ENCODE peak calls at places on chromosomes 13 and 19, in nine cellular contexts. One of them, this sample, is unnamed.

GRCh38 chr13:62014299-62014698 is 598.6 kb upstream of the PCDH20 start:
- DNase-seq in neuronal stem cell: no peak
- DNase-seq in mammary epithelial cell: no peak
- DNase-seq in upper lobe of right lung: no peak
- DNase-seq in heart left ventricle: no peak
- DNase-seq in fibroblast of lung: peak; percentile 2
- DNase-seq in psoas muscle: no peak
- DNase-seq in Peyer's patch: no peak
- DNase-seq in CD8-positive, alpha-beta memory T cell: no peak
- DNase-seq in this sample: no peak

GRCh38 chr13:91946498-91947070 is 548.2 kb downstream of the GPC5 start:
- DNase-seq in neuronal stem cell: peak; percentile 26
- DNase-seq in mammary epithelial cell: peak; percentile 0
- DNase-seq in upper lobe of right lung: no peak
- DNase-seq in heart left ventricle: no peak
- DNase-seq in fibroblast of lung: peak; percentile 16
- DNase-seq in psoas muscle: no peak
- DNase-seq in Peyer's patch: no peak
- DNase-seq in CD8-positive, alpha-beta memory T cell: no peak
- DNase-seq in this sample: no peak

GRCh38 chr13:96851856-96852255 is 142.4 kb downstream of the OXGR1 start:
- DNase-seq in neuronal stem cell: peak; percentile 82
- DNase-seq in mammary epithelial cell: no peak
- DNase-seq in upper lobe of right lung: no peak
- DNase-seq in heart left ventricle: no peak
- DNase-seq in fibroblast of lung: no peak
- DNase-seq in psoas muscle: no peak
- DNase-seq in Peyer's patch: no peak
- DNase-seq in CD8-positive, alpha-beta memory T cell: no peak
- DNase-seq in this sample: no peak

GRCh38 chr13:21031594-21031993 is 29.8 kb downstream of the LATS2 start:
- DNase-seq in neuronal stem cell: no peak
- DNase-seq in mammary epithelial cell: no peak
- DNase-seq in upper lobe of right lung: no peak
- DNase-seq in heart left ventricle: no peak
- DNase-seq in fibroblast of lung: no peak
- DNase-seq in psoas muscle: no peak
- DNase-seq in Peyer's patch: no peak
- DNase-seq in CD8-positive, alpha-beta memory T cell: no peak
- DNase-seq in this sample: no peak

GRCh38 chr13:34899888-34900287 is 42.2 kb upstream of the NBEA start:
- DNase-seq in neuronal stem cell: no peak
- DNase-seq in mammary epithelial cell: no peak
- DNase-seq in upper lobe of right lung: no peak
- DNase-seq in heart left ventricle: no peak
- DNase-seq in fibroblast of lung: no peak
- DNase-seq in psoas muscle: no peak
- DNase-seq in Peyer's patch: no peak
- DNase-seq in CD8-positive, alpha-beta memory T cell: no peak
- DNase-seq in this sample: no peak

GRCh38 chr19:41886761-41887710 is 4.1 kb downstream of the ARHGEF1 start:
- DNase-seq in neuronal stem cell: no peak
- DNase-seq in mammary epithelial cell: peak; percentile 81
- DNase-seq in upper lobe of right lung: no peak
- DNase-seq in heart left ventricle: no peak
- DNase-seq in fibroblast of lung: no peak
- DNase-seq in psoas muscle: no peak
- DNase-seq in Peyer's patch: peak; percentile 91
- DNase-seq in CD8-positive, alpha-beta memory T cell: peak; percentile 89
- DNase-seq in this sample: no peak

GRCh38 chr13:52846567-52847321 is 1.7 kb downstream of the PCDH8 start:
- DNase-seq in neuronal stem cell: peak; percentile 85
- DNase-seq in mammary epithelial cell: peak; percentile 21
- DNase-seq in upper lobe of right lung: peak; percentile 73
- DNase-seq in heart left ventricle: peak; percentile 79
- DNase-seq in fibroblast of lung: peak; percentile 25
- DNase-seq in psoas muscle: peak; percentile 50
- DNase-seq in Peyer's patch: peak; percentile 62
- DNase-seq in CD8-positive, alpha-beta memory T cell: no peak
- DNase-seq in this sample: no peak

GRCh38 chr19:53810187-53810546 is 13.9 kb downstream of the NLRP12 start:
- DNase-seq in neuronal stem cell: no peak
- DNase-seq in mammary epithelial cell: no peak
- DNase-seq in upper lobe of right lung: no peak
- DNase-seq in heart left ventricle: no peak
- DNase-seq in fibroblast of lung: no peak
- DNase-seq in psoas muscle: no peak
- DNase-seq in Peyer's patch: no peak
- DNase-seq in CD8-positive, alpha-beta memory T cell: no peak
- DNase-seq in this sample: no peak

GRCh38 chr13:20301391-20302071 is 69.4 kb upstream of the GJB6 start:
- DNase-seq in neuronal stem cell: peak; percentile 2
- DNase-seq in mammary epithelial cell: no peak
- DNase-seq in upper lobe of right lung: no peak
- DNase-seq in heart left ventricle: no peak
- DNase-seq in fibroblast of lung: peak; percentile 13
- DNase-seq in psoas muscle: peak; percentile 35
- DNase-seq in Peyer's patch: no peak
- DNase-seq in CD8-positive, alpha-beta memory T cell: no peak
- DNase-seq in this sample: no peak

DNA sequence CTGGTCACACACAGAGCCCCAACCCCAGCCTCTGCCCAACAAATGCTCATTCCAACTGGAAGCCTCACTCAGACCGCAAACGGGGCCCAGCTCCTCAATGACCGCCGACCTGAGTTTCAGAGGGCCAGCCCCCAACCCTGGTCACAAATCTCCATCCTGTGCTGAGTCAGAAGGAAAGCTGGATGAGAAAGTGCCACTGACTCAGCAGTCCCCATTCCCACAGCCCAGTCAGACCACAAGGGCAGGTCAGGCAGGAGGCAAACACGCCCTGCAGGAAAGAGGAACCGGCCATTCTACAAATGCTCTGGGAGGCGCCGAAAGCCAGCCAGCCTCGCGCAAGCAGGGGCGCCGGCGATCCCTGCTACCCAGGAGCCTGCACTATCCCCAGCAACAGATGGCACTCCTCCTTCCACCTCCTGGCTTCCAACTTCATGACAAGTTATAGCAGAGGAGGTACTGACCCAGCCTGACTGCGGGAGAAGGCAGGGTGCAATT is 14.1 kb upstream of the PRKD2 start:
- DNase-seq in neuronal stem cell: no peak
- DNase-seq in mammary epithelial cell: peak; percentile 93
- DNase-seq in upper lobe of right lung: peak; percentile 71
- DNase-seq in heart left ventricle: peak; percentile 77
- DNase-seq in fibroblast of lung: peak; percentile 98
- DNase-seq in psoas muscle: no peak
- DNase-seq in Peyer's patch: no peak
- DNase-seq in CD8-positive, alpha-beta memory T cell: no peak
- DNase-seq in this sample: peak; percentile 56
- H3K27ac ChIP-seq in neuronal stem cell: no peak overlapping the region
- H3K27ac ChIP-seq in mammary epithelial cell: no peak overlapping the region
- H3K27ac ChIP-seq in upper lobe of right lung: no peak overlapping the region
- H3K27ac ChIP-seq in heart left ventricle: no peak overlapping the region
- H3K27ac ChIP-seq in fibroblast of lung: peak overlapping the region; percentile 39
- H3K27ac ChIP-seq in psoas muscle: no peak overlapping the region
- H3K27ac ChIP-seq in Peyer's patch: no peak overlapping the region
- H3K27ac ChIP-seq in CD8-positive, alpha-beta memory T cell: peak overlapping the region; percentile 33
- H3K27ac ChIP-seq in this sample: no peak overlapping the region

DNA sequence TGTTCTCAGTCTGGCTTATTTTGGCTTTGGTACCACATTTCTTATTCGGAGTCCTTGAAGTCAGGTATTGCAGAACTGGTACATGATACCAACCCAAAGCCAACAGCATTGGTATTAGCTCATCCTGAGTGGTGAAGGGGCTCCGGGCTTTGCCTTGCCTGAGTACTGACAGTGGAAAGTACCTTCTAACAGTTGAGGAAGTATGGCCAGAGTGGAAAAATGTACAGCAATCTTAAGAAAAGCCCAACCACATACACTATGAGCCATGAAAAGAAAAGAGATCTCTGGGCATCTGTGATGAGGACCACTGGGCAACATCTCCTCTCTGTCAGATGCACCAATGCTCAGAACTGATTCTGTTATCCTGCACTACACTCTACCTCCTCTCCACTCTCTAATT is 8.3 kb downstream of the LCP1 start:
- DNase-seq in neuronal stem cell: no peak
- DNase-seq in mammary epithelial cell: no peak
- DNase-seq in upper lobe of right lung: no peak
- DNase-seq in heart left ventricle: no peak
- DNase-seq in fibroblast of lung: no peak
- DNase-seq in psoas muscle: no peak
- DNase-seq in Peyer's patch: no peak
- DNase-seq in CD8-positive, alpha-beta memory T cell: peak; percentile 30
- DNase-seq in this sample: no peak
- H3K27ac ChIP-seq in neuronal stem cell: no peak overlapping the region
- H3K27ac ChIP-seq in mammary epithelial cell: no peak overlapping the region
- H3K27ac ChIP-seq in upper lobe of right lung: no peak overlapping the region
- H3K27ac ChIP-seq in heart left ventricle: no peak overlapping the region
- H3K27ac ChIP-seq in fibroblast of lung: no peak overlapping the region
- H3K27ac ChIP-seq in psoas muscle: no peak overlapping the region
- H3K27ac ChIP-seq in Peyer's patch: no peak overlapping the region
- H3K27ac ChIP-seq in CD8-positive, alpha-beta memory T cell: no peak overlapping the region
- H3K27ac ChIP-seq in this sample: no peak overlapping the region

GRCh38 chr13:73844986-73845385 is 289.2 kb downstream of the KLF12 start:
- DNase-seq in neuronal stem cell: no peak
- DNase-seq in mammary epithelial cell: no peak
- DNase-seq in upper lobe of right lung: no peak
- DNase-seq in heart left ventricle: no peak
- DNase-seq in fibroblast of lung: peak; percentile 47
- DNase-seq in psoas muscle: no peak
- DNase-seq in Peyer's patch: no peak
- DNase-seq in CD8-positive, alpha-beta memory T cell: no peak
- DNase-seq in this sample: no peak

GRCh38 chr13:73837147-73837546 is 297.1 kb downstream of the KLF12 start:
- DNase-seq in neuronal stem cell: no peak
- DNase-seq in mammary epithelial cell: no peak
- DNase-seq in upper lobe of right lung: no peak
- DNase-seq in heart left ventricle: no peak
- DNase-seq in fibroblast of lung: no peak
- DNase-seq in psoas muscle: no peak
- DNase-seq in Peyer's patch: no peak
- DNase-seq in CD8-positive, alpha-beta memory T cell: no peak
- DNase-seq in this sample: no peak

GRCh38 chr13:73842621-73843020 is 291.6 kb downstream of the KLF12 start:
- DNase-seq in neuronal stem cell: no peak
- DNase-seq in mammary epithelial cell: no peak
- DNase-seq in upper lobe of right lung: no peak
- DNase-seq in heart left ventricle: no peak
- DNase-seq in fibroblast of lung: peak; percentile 34
- DNase-seq in psoas muscle: no peak
- DNase-seq in Peyer's patch: no peak
- DNase-seq in CD8-positive, alpha-beta memory T cell: no peak
- DNase-seq in this sample: no peak
- H3K27ac ChIP-seq in neuronal stem cell: no peak overlapping the region
- H3K27ac ChIP-seq in mammary epithelial cell: no peak overlapping the region
- H3K27ac ChIP-seq in upper lobe of right lung: no peak overlapping the region
- H3K27ac ChIP-seq in heart left ventricle: no peak overlapping the region
- H3K27ac ChIP-seq in fibroblast of lung: no peak overlapping the region
- H3K27ac ChIP-seq in psoas muscle: no peak overlapping the region
- H3K27ac ChIP-seq in Peyer's patch: no peak overlapping the region
- H3K27ac ChIP-seq in CD8-positive, alpha-beta memory T cell: no peak overlapping the region
- H3K27ac ChIP-seq in this sample: no peak overlapping the region

GRCh38 chr13:109272595-109273325 is 513.6 kb downstream of the IRS2 start:
- DNase-seq in neuronal stem cell: no peak
- DNase-seq in mammary epithelial cell: no peak
- DNase-seq in upper lobe of right lung: no peak
- DNase-seq in heart left ventricle: no peak
- DNase-seq in fibroblast of lung: peak; percentile 59
- DNase-seq in psoas muscle: no peak
- DNase-seq in Peyer's patch: no peak
- DNase-seq in CD8-positive, alpha-beta memory T cell: no peak
- DNase-seq in this sample: no peak

GRCh38 chr13:109273326-109273751 is 513.0 kb downstream of the IRS2 start:
- DNase-seq in neuronal stem cell: no peak
- DNase-seq in mammary epithelial cell: peak; percentile 91
- DNase-seq in upper lobe of right lung: no peak
- DNase-seq in heart left ventricle: no peak
- DNase-seq in fibroblast of lung: peak; percentile 59
- DNase-seq in psoas muscle: no peak
- DNase-seq in Peyer's patch: no peak
- DNase-seq in CD8-positive, alpha-beta memory T cell: no peak
- DNase-seq in this sample: no peak

GRCh38 chr13:109271061-109271460 is 515.3 kb downstream of the IRS2 start:
- DNase-seq in neuronal stem cell: no peak
- DNase-seq in mammary epithelial cell: no peak
- DNase-seq in upper lobe of right lung: no peak
- DNase-seq in heart left ventricle: no peak
- DNase-seq in fibroblast of lung: no peak
- DNase-seq in psoas muscle: no peak
- DNase-seq in Peyer's patch: no peak
- DNase-seq in CD8-positive, alpha-beta memory T cell: no peak
- DNase-seq in this sample: no peak

GRCh38 chr13:109271555-109271954 is 514.8 kb downstream of the IRS2 start:
- DNase-seq in neuronal stem cell: no peak
- DNase-seq in mammary epithelial cell: no peak
- DNase-seq in upper lobe of right lung: no peak
- DNase-seq in heart left ventricle: no peak
- DNase-seq in fibroblast of lung: no peak
- DNase-seq in psoas muscle: no peak
- DNase-seq in Peyer's patch: no peak
- DNase-seq in CD8-positive, alpha-beta memory T cell: no peak
- DNase-seq in this sample: no peak

GRCh38 chr13:109271991-109272454 is 514.4 kb downstream of the IRS2 start:
- DNase-seq in neuronal stem cell: no peak
- DNase-seq in mammary epithelial cell: peak; percentile 72
- DNase-seq in upper lobe of right lung: no peak
- DNase-seq in heart left ventricle: no peak
- DNase-seq in fibroblast of lung: peak; percentile 90
- DNase-seq in psoas muscle: no peak
- DNase-seq in Peyer's patch: no peak
- DNase-seq in CD8-positive, alpha-beta memory T cell: no peak
- DNase-seq in this sample: peak; percentile 87
- H3K27ac ChIP-seq in neuronal stem cell: peak overlapping the region; percentile 61
- H3K27ac ChIP-seq in mammary epithelial cell: peak overlapping the region; percentile 74
- H3K27ac ChIP-seq in upper lobe of right lung: no peak overlapping the region
- H3K27ac ChIP-seq in heart left ventricle: no peak overlapping the region
- H3K27ac ChIP-seq in fibroblast of lung: no peak overlapping the region
- H3K27ac ChIP-seq in psoas muscle: no peak overlapping the region
- H3K27ac ChIP-seq in Peyer's patch: no peak overlapping the region
- H3K27ac ChIP-seq in CD8-positive, alpha-beta memory T cell: no peak overlapping the region
- H3K27ac ChIP-seq in this sample: peak overlapping the region; percentile 98